ENCODE peak calls at places on chromosomes 1 and 21, in seven cellular contexts. V is stimulated activated CD8-positive, alpha-beta memory T cell treated with anti-CD3 and anti-CD28 coated beads, Interleukin-4, amount 100 ng/mL, for 1 hour; Y is retina; F is activated B cell treated with CpG ODN at 0.5 μM for 24 hours; I is T-cell; D is transverse colon; L is neuronal stem cell. C is an unnamed sample.

GRCh38 chr1:152718238-152718637 is 10.3 kb downstream of the LCE4A start:
- DNase-seq in V (no peak), Y (no peak), F (no peak), I (no peak), D (no peak), L (no peak), C (no peak)

GRCh38 chr1:116807871-116808450 is 53.7 kb downstream of the CD2 start:
- DNase-seq in V (no peak), Y (no peak), F (no peak), I (no peak), D (no peak), L (no peak), C (no peak)

GRCh38 chr21:26794597-26795397 is 50.4 kb downstream of the ADAMTS1 start:
- DNase-seq in V (no peak), Y (no peak), F (no peak), I (no peak), D (no peak), L (no peak), C (no peak)

GRCh38 chr1:30183895-30184294 is 539.5 kb downstream of the MATN1 start:
- DNase-seq in V (no peak), Y (no peak), F (no peak), I (no peak), D (no peak), L (no peak), C (no peak)

GRCh38 chr1:228781161-228781771 is 46.0 kb downstream of the RHOU start:
- DNase-seq in V (no peak), Y (peak), F (no peak), I (no peak), D (no peak), L (no peak), C (peak)

GRCh38 chr1:8554956-8555534 is 237.1 kb downstream of the SLC45A1 start:
- DNase-seq in V (no peak), Y (no peak), F (no peak), I (no peak), D (no peak), L (no peak), C (no peak)

GRCh38 chr1:204418174-204419063 is 6.8 kb upstream of the PPP1R15B start:
- DNase-seq in V (no peak), Y (no peak), F (no peak), I (no peak), D (no peak), L (no peak), C (peak)

GRCh38 chr1:182164273-182164672 is 102.8 kb upstream of the ZNF648 start:
- DNase-seq in V (no peak), Y (no peak), F (no peak), I (no peak), D (no peak), L (no peak), C (no peak)